ENCODE peak calls at places on chromosomes 3 and 15, in ten cellular contexts. W, J, P, S, M, L, X, B, K and R are unnamed samples.

GRCh38 chr3:11581237-11582122 is 62.2 kb downstream of the VGLL4 start:
- DNase-seq in W (no peak), J (no peak), P (no peak), S (no peak), M (no peak), L (no peak), X (no peak), B (no peak), K (no peak), R (no peak)

GRCh38 chr3:189685854-189686253 is 54.7 kb downstream of the TP63 start:
- DNase-seq in W (no peak), J (no peak), P (peak; percentile 93), S (no peak), M (no peak), L (peak; percentile 58), X (no peak), B (peak; percentile 66), K (no peak), R (no peak)

GRCh38 chr3:112647122-112647521 is 6.2 kb upstream of the CCDC80 start:
- DNase-seq in W (no peak), J (no peak), P (peak; percentile 85), S (no peak), M (no peak), L (peak; percentile 95), X (no peak), B (peak; percentile 81), K (no peak), R (no peak)

GRCh38 chr3:27623085-27623753 is 98.9 kb downstream of the EOMES start:
- DNase-seq in W (no peak), J (no peak), P (peak; percentile 28), S (no peak), M (no peak), L (no peak), X (no peak), B (peak; percentile 82), K (no peak), R (no peak)

GRCh38 chr15:100663066-100663465 is 60.7 kb downstream of the ASB7 start:
- DNase-seq in W (no peak), J (no peak), P (no peak), S (no peak), M (no peak), L (no peak), X (no peak), B (no peak), K (no peak), R (no peak)

GRCh38 chr15:77983708-77984445 is 93.6 kb downstream of the TBC1D2B start:
- DNase-seq in W (peak; percentile 53), J (peak; percentile 71), P (no peak), S (no peak), M (no peak), L (no peak), X (no peak), B (no peak), K (no peak), R (no peak)

GRCh38 chr3:123332124-123332641 is 116.7 kb downstream of the ADCY5 start:
- DNase-seq in W (peak; percentile 31), J (peak; percentile 51), P (no peak), S (no peak), M (peak; percentile 61), L (no peak), X (no peak), B (no peak), K (no peak), R (no peak)

GRCh38 chr15:93028632-93029612 is 60.1 kb downstream of the RGMA start:
- DNase-seq in W (peak; percentile 83), J (peak; percentile 78), P (peak; percentile 91), S (no peak), M (peak; percentile 89), L (no peak), X (no peak), B (peak; percentile 75), K (peak; percentile 71), R (peak; percentile 95)

GRCh38 chr15:36432162-36432561 is 147.3 kb upstream of the CDIN1 start:
- DNase-seq in W (no peak), J (no peak), P (peak; percentile 88), S (no peak), M (no peak), L (no peak), X (no peak), B (peak; percentile 61), K (no peak), R (no peak)

GRCh38 chr3:152381881-152382295 is 113.2 kb downstream of the MBNL1 start:
- DNase-seq in W (no peak), J (no peak), P (no peak), S (no peak), M (no peak), L (no peak), X (no peak), B (no peak), K (no peak), R (no peak)

GRCh38 chr3:197896421-197896820 is 53.6 kb upstream of the RPL35A start:
- DNase-seq in W (no peak), J (no peak), P (no peak), S (no peak), M (no peak), L (no peak), X (no peak), B (no peak), K (no peak), R (no peak)

GRCh38 chr15:61049934-61050333 is 179.2 kb downstream of the RORA start:
- DNase-seq in W (peak; percentile 58), J (no peak), P (peak; percentile 91), S (no peak), M (no peak), L (no peak), X (no peak), B (peak; percentile 79), K (no peak), R (no peak)

DNA sequence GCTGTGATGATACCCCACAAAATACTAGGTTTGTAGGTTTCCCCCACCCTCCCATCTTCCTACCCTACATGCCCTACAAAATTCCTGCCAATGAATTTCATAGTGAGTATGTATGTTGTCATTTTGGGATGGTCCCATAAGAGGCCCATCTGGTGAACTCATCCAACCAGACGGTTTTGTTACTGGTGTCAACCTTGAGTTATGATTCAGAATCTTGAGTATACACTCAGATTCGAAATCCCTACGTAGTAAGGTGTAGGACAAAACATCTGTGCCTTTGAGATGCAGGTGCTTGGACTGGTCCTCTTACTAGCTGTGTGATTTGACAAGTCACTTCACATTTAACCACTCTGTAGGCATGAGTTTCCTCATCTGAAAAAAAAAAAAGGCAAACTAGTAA is 3.6 kb downstream of the SIAH2 start:
- DNase-seq in W (no peak), J (no peak), P (no peak), S (no peak), M (no peak), L (peak; percentile 37), X (no peak), B (no peak), K (no peak), R (no peak)
- H3K4me3 ChIP-seq in W (peak overlapping the region; percentile 1), J (no peak overlapping the region), P (no peak overlapping the region), S (no peak overlapping the region), M (no peak overlapping the region), L (no peak overlapping the region), X (no peak overlapping the region), B (no peak overlapping the region), K (no peak overlapping the region), R (peak overlapping the region; percentile 96)

GRCh38 chr15:46933332-46933731 is 784.0 kb upstream of the SEMA6D start:
- DNase-seq in W (no peak), J (no peak), P (no peak), S (no peak), M (no peak), L (no peak), X (no peak), B (no peak), K (no peak), R (no peak)
- H3K9me3 ChIP-seq in W (no peaks in the 10 kb centered on the region), J (no peaks in the 10 kb centered on the region), P (peaks cover 2% of the 10 kb centered on the region), S (no peaks in the 10 kb centered on the region), M (no peaks in the 10 kb centered on the region), L (no peaks in the 10 kb centered on the region), X (no peaks in the 10 kb centered on the region), B (no peaks in the 10 kb centered on the region), K (no peaks in the 10 kb centered on the region), R (no peaks in the 10 kb centered on the region)

GRCh38 chr3:20057612-20058180 is 17.4 kb downstream of the KAT2B start:
- DNase-seq in W (no peak), J (no peak), P (no peak), S (no peak), M (no peak), L (no peak), X (no peak), B (no peak), K (no peak), R (no peak)

GRCh38 chr3:20055020-20055775 is 15.0 kb downstream of the KAT2B start:
- DNase-seq in W (no peak), J (no peak), P (no peak), S (no peak), M (no peak), L (no peak), X (no peak), B (no peak), K (no peak), R (no peak)

GRCh38 chr3:20054549-20054987 is 14.3 kb downstream of the KAT2B start:
- DNase-seq in W (no peak), J (peak; percentile 90), P (peak; percentile 78), S (peak; percentile 65), M (no peak), L (peak; percentile 96), X (peak; percentile 95), B (peak; percentile 82), K (peak; percentile 43), R (no peak)

GRCh38 chr3:20060924-20061323 is 20.7 kb downstream of the KAT2B start:
- DNase-seq in W (no peak), J (no peak), P (peak; percentile 48), S (no peak), M (no peak), L (no peak), X (no peak), B (peak; percentile 62), K (no peak), R (no peak)

DNA sequence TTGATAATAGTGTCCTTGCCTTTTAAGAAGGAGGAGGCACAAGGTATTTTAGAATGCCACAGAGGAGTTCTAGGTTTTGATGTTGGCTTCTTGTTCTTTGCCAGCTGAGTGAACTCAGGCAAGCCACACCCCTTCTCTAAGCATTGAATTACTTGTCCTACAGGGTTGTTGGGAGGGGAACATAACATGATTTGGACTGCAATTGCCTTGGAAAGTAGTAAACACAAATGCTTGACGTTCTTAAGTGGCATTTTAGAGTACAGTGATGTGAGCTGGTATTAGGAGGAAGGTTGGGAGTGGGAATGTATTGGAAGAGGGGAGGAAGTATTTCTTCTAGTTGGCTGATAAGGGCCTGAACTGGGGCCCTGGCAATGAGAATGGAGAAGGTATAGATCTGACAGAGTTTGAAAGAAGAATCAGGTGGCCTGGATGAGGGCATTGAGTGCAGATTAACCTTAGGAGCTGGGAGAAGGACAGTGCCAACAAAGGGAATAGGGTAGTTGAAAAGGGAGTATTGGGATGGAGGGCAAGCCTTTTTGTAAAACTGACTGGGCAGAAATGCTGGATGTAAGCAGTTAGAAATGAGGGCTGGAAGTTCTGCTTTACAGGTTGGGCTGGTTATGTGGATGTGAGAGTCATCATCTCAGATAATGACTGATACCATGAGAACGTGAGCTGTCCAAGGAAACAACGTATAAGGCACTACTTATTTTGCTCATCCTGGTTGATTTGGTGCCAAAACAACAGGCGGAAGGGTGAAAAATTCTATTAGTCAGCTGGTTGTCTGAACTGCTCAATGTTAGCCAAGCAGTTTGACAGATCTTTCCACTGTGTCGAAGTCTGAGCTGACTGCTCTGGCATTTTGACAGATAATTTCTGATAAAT is 16.7 kb downstream of the KAT2B start:
- DNase-seq in W (no peak), J (peak; percentile 58), P (peak; percentile 82), S (no peak), M (no peak), L (peak; percentile 90), X (peak; percentile 62), B (peak; percentile 41), K (no peak), R (no peak)
- H3K27ac ChIP-seq in W (peak overlapping the region; percentile 34), J (peak overlapping the region; percentile 92), P (no peak overlapping the region), S (peak overlapping the region; percentile 43), M (peak overlapping the region; percentile 1), L (peak overlapping the region; percentile 77), X (no peak overlapping the region), B (no peak overlapping the region), K (peak overlapping the region; percentile 83), R (peak overlapping the region; percentile 56)

GRCh38 chr3:39434574-39434973 is 28.1 kb downstream of the RPSA start:
- DNase-seq in W (no peak), J (no peak), P (peak; percentile 27), S (no peak), M (no peak), L (no peak), X (no peak), B (no peak), K (no peak), R (no peak)
- H3K4me3 ChIP-seq in W (no peak overlapping the region), J (no peak overlapping the region), P (no peak overlapping the region), S (no peak overlapping the region), M (no peak overlapping the region), L (no peak overlapping the region), X (no peak overlapping the region), B (no peak overlapping the region), K (no peak overlapping the region), R (no peak overlapping the region)